ENCODE peak calls at places on chromosomes 11 and 22, in five cellular contexts. N, P, B, O and L are unnamed samples.

GRCh38 chr11:61417670-61418069 is 12.1 kb downstream of the CPSF7 start:
- DNase-seq in N (no peak), P (no peak), B (no peak), O (no peak), L (no peak)

GRCh38 chr11:61966673-61967176 is 709 bp downstream of the FTH1 start:
- DNase-seq in N (no peak), P (no peak), B (peak), O (no peak), L (no peak)

GRCh38 chr11:114086394-114086793 is 26.9 kb downstream of the ZBTB16 start:
- DNase-seq in N (no peak), P (no peak), B (no peak), O (no peak), L (no peak)

GRCh38 chr11:74452366-74452765 is 15.0 kb downstream of the KCNE3 start:
- DNase-seq in N (no peak), P (no peak), B (no peak), O (no peak), L (no peak)

GRCh38 chr11:130785376-130786110 is 130.7 kb downstream of the SNX19 start:
- DNase-seq in N (no peak), P (no peak), B (peak), O (no peak), L (no peak)

GRCh38 chr11:7436657-7437056 is 48.6 kb upstream of the OLFML1 start:
- DNase-seq in N (no peak), P (no peak), B (no peak), O (no peak), L (no peak)

GRCh38 chr22:42280836-42281235 is 10.4 kb upstream of the TCF20 start:
- DNase-seq in N (no peak), P (no peak), B (no peak), O (no peak), L (no peak)

GRCh38 chr11:85685131-85685819 is 720 bp downstream of the CCDC89 start:
- DNase-seq in N (peak), P (no peak), B (no peak), O (no peak), L (peak)

GRCh38 chr22:45261407-45262088 is 20.9 kb upstream of the KIAA0930 start:
- DNase-seq in N (peak), P (peak), B (no peak), O (no peak), L (peak)

GRCh38 chr11:118677977-118678376 is 1.5 kb downstream of the TREH start:
- DNase-seq in N (no peak), P (no peak), B (no peak), O (no peak), L (no peak)

GRCh38 chr22:37896939-37897338 is 9.2 kb upstream of the MICALL1 start:
- DNase-seq in N (no peak), P (no peak), B (no peak), O (no peak), L (no peak)

GRCh38 chr11:61054513-61054912 is 47.8 kb upstream of the CD5 start:
- DNase-seq in N (no peak), P (no peak), B (no peak), O (no peak), L (no peak)

GRCh38 chr11:114095899-114096298 is 36.4 kb downstream of the ZBTB16 start:
- DNase-seq in N (no peak), P (no peak), B (no peak), O (no peak), L (no peak)

GRCh38 chr11:70834277-70834940 is 418.0 kb downstream of the SHANK2 start:
- DNase-seq in N (peak), P (peak), B (no peak), O (no peak), L (no peak)

GRCh38 chr22:45159652-45160462 is 3.9 kb upstream of the NUP50 start:
- DNase-seq in N (no peak), P (no peak), B (peak), O (no peak), L (no peak)

GRCh38 chr11:70697701-70698100 is 299.4 kb downstream of the CTTN start:
- DNase-seq in N (no peak), P (no peak), B (no peak), O (no peak), L (no peak)

GRCh38 chr22:19896665-19897355 is 42.1 kb upstream of the GNB1L start:
- DNase-seq in N (no peak), P (no peak), B (no peak), O (no peak), L (peak)

GRCh38 chr11:3123761-3124733 is 41.1 kb downstream of the OSBPL5 start:
- DNase-seq in N (peak), P (no peak), B (peak), O (no peak), L (no peak)

GRCh38 chr11:6646631-6647281 is 8.9 kb downstream of the DCHS1 start:
- DNase-seq in N (peak), P (no peak), B (no peak), O (no peak), L (no peak)

GRCh38 chr11:110200241-110200640 is 96.2 kb downstream of the RDX start:
- DNase-seq in N (no peak), P (no peak), B (peak), O (no peak), L (no peak)

GRCh38 chr22:18145676-18146388 is 4.1 kb upstream of the USP18 start:
- DNase-seq in N (no peak), P (no peak), B (no peak), O (no peak), L (no peak)

GRCh38 chr22:24155597-24156145 is 25.6 kb upstream of the SUSD2 start:
- DNase-seq in N (peak), P (peak), B (peak), O (no peak), L (peak)

GRCh38 chr11:15493066-15493465 is 378.3 kb downstream of the INSC start:
- DNase-seq in N (no peak), P (no peak), B (peak), O (no peak), L (no peak)

GRCh38 chr11:85764796-85765195 is 46.1 kb downstream of the SYTL2 start:
- DNase-seq in N (no peak), P (no peak), B (no peak), O (no peak), L (no peak)

GRCh38 chr11:78019808-78020207 is 3.3 kb downstream of the KCTD14 start:
- DNase-seq in N (no peak), P (no peak), B (peak), O (no peak), L (no peak)

GRCh38 chr22:30506507-30506968 is 1.0 kb upstream of the SEC14L4 start:
- DNase-seq in N (no peak), P (no peak), B (no peak), O (no peak), L (peak)

GRCh38 chr22:19619144-19620009 is 94.9 kb upstream of the SEPTIN5 start:
- DNase-seq in N (no peak), P (no peak), B (no peak), O (no peak), L (peak)

GRCh38 chr11:123558536-123559315 is 95.7 kb downstream of the SCN3B start:
- DNase-seq in N (no peak), P (no peak), B (no peak), O (no peak), L (peak)

GRCh38 chr11:117519170-117519569 is 191.5 kb downstream of the CEP164 start:
- DNase-seq in N (no peak), P (no peak), B (no peak), O (no peak), L (no peak)

GRCh38 chr11:121479839-121480238 is 27.1 kb upstream of the SORL1-AS1 start:
- DNase-seq in N (no peak), P (no peak), B (no peak), O (no peak), L (no peak)

GRCh38 chr11:33835143-33835878 is 56.6 kb downstream of the LMO2 start:
- DNase-seq in N (no peak), P (no peak), B (peak), O (no peak), L (peak)

GRCh38 chr11:2690596-2691354 is 9.0 kb downstream of the KCNQ1OT1 start:
- DNase-seq in N (no peak), P (no peak), B (no peak), O (no peak), L (no peak)

GRCh38 chr11:77101043-77101537 is 1.6 kb upstream of the OMP start:
- DNase-seq in N (no peak), P (no peak), B (no peak), O (no peak), L (no peak)

GRCh38 chr11:108432783-108433182 is 34.5 kb downstream of the C11orf65 start:
- DNase-seq in N (no peak), P (no peak), B (peak), O (no peak), L (no peak)

GRCh38 chr22:29343313-29343805 is 27.9 kb upstream of the RASL10A start:
- DNase-seq in N (peak), P (no peak), B (peak), O (no peak), L (peak)

GRCh38 chr22:23520875-23521441 is 59.1 kb downstream of the IGLL1 start:
- DNase-seq in N (peak), P (peak), B (peak), O (no peak), L (peak)

GRCh38 chr11:75159081-75159953 is 8.4 kb downstream of the SLCO2B1 start:
- DNase-seq in N (no peak), P (no peak), B (no peak), O (no peak), L (no peak)

GRCh38 chr11:34810107-34810562 is 106.0 kb downstream of the APIP start:
- DNase-seq in N (no peak), P (no peak), B (no peak), O (no peak), L (no peak)

GRCh38 chr11:19050281-19050680 is 10.2 kb downstream of the MRGPRX2 start:
- DNase-seq in N (no peak), P (no peak), B (no peak), O (no peak), L (no peak)

GRCh38 chr11:70889411-70889810 is 363.0 kb downstream of the SHANK2 start:
- DNase-seq in N (no peak), P (no peak), B (no peak), O (no peak), L (no peak)